ENCODE peak calls at places on chromosomes 1 and 21, in six cellular contexts. One of them, this sample, is unnamed.

GRCh38 chr1:44672254-44672955 is 1.9 kb downstream of the TMEM53 start:
- DNase-seq in endothelial cell of umbilical vein: peak; percentile 75
- DNase-seq in cardiac muscle cell: no peak
- DNase-seq in CD4-positive, alpha-beta memory T cell: no peak
- DNase-seq in A549: no peak
- DNase-seq in uterus: no peak
- DNase-seq in this sample: peak; percentile 26

GRCh38 chr21:45970674-45971486 is 10.7 kb upstream of the COL6A1 start:
- DNase-seq in CD4-positive, alpha-beta memory T cell: peak; percentile 24
- DNase-seq in cardiac muscle cell: peak; percentile 82
- DNase-seq in A549: peak; percentile 17
- DNase-seq in uterus: peak; percentile 80
- DNase-seq in endothelial cell of umbilical vein: peak; percentile 36
- DNase-seq in this sample: peak; percentile 64

GRCh38 chr1:39159224-39160036 is 45.1 kb upstream of the MACF1 start:
- DNase-seq in uterus: no peak
- DNase-seq in A549: peak; percentile 48
- DNase-seq in endothelial cell of umbilical vein: peak; percentile 90
- DNase-seq in CD4-positive, alpha-beta memory T cell: no peak
- DNase-seq in cardiac muscle cell: no peak
- DNase-seq in this sample: peak; percentile 65

GRCh38 chr1:185478878-185479277 is 161.8 kb upstream of the IVNS1ABP start:
- DNase-seq in CD4-positive, alpha-beta memory T cell: no peak
- DNase-seq in cardiac muscle cell: no peak
- DNase-seq in uterus: no peak
- DNase-seq in A549: no peak
- DNase-seq in endothelial cell of umbilical vein: no peak
- DNase-seq in this sample: no peak

GRCh38 chr1:209652873-209653401 is 712 bp upstream of the LAMB3 start:
- DNase-seq in cardiac muscle cell: peak; percentile 61
- DNase-seq in A549: peak; percentile 60
- DNase-seq in endothelial cell of umbilical vein: peak; percentile 64
- DNase-seq in uterus: no peak
- DNase-seq in CD4-positive, alpha-beta memory T cell: peak; percentile 6
- DNase-seq in this sample: peak; percentile 63

GRCh38 chr1:153957744-153958110 is 685 bp downstream of the CRTC2 start:
- DNase-seq in uterus: no peak
- DNase-seq in endothelial cell of umbilical vein: peak; percentile 31
- DNase-seq in CD4-positive, alpha-beta memory T cell: peak; percentile 59
- DNase-seq in cardiac muscle cell: no peak
- DNase-seq in A549: no peak
- DNase-seq in this sample: peak; percentile 45

GRCh38 chr1:119702384-119702783 is 9.3 kb upstream of the PHGDH start:
- DNase-seq in endothelial cell of umbilical vein: no peak
- DNase-seq in uterus: no peak
- DNase-seq in A549: peak; percentile 1
- DNase-seq in cardiac muscle cell: no peak
- DNase-seq in CD4-positive, alpha-beta memory T cell: no peak
- DNase-seq in this sample: no peak

GRCh38 chr1:88731475-88731874 is 47.4 kb downstream of the PKN2 start:
- DNase-seq in uterus: peak; percentile 36
- DNase-seq in endothelial cell of umbilical vein: peak; percentile 85
- DNase-seq in CD4-positive, alpha-beta memory T cell: no peak
- DNase-seq in A549: peak; percentile 4
- DNase-seq in cardiac muscle cell: no peak
- DNase-seq in this sample: peak; percentile 80

GRCh38 chr1:185017966-185018365 is 27.4 kb upstream of the RNF2 start:
- DNase-seq in cardiac muscle cell: peak; percentile 64
- DNase-seq in CD4-positive, alpha-beta memory T cell: no peak
- DNase-seq in endothelial cell of umbilical vein: no peak
- DNase-seq in A549: no peak
- DNase-seq in uterus: no peak
- DNase-seq in this sample: no peak

GRCh38 chr21:41611966-41612606 is 104.1 kb upstream of the TMPRSS2 start:
- DNase-seq in endothelial cell of umbilical vein: no peak
- DNase-seq in uterus: no peak
- DNase-seq in A549: peak; percentile 67
- DNase-seq in cardiac muscle cell: no peak
- DNase-seq in CD4-positive, alpha-beta memory T cell: no peak
- DNase-seq in this sample: no peak

GRCh38 chr21:42478504-42478903 is 17.5 kb downstream of the RSPH1 start:
- DNase-seq in uterus: no peak
- DNase-seq in A549: no peak
- DNase-seq in endothelial cell of umbilical vein: no peak
- DNase-seq in cardiac muscle cell: no peak
- DNase-seq in CD4-positive, alpha-beta memory T cell: no peak
- DNase-seq in this sample: no peak

GRCh38 chr1:14519976-14520375 is 78.5 kb upstream of the KAZN start:
- DNase-seq in uterus: no peak
- DNase-seq in CD4-positive, alpha-beta memory T cell: no peak
- DNase-seq in cardiac muscle cell: no peak
- DNase-seq in A549: no peak
- DNase-seq in endothelial cell of umbilical vein: no peak
- DNase-seq in this sample: peak; percentile 25

GRCh38 chr1:36166136-36166535 is 10.2 kb downstream of the MAP7D1 start:
- DNase-seq in cardiac muscle cell: no peak
- DNase-seq in endothelial cell of umbilical vein: no peak
- DNase-seq in A549: no peak
- DNase-seq in uterus: no peak
- DNase-seq in CD4-positive, alpha-beta memory T cell: no peak
- DNase-seq in this sample: no peak

GRCh38 chr1:161705537-161705936 is 1.5 kb upstream of the FCRLA start:
- DNase-seq in cardiac muscle cell: no peak
- DNase-seq in uterus: no peak
- DNase-seq in endothelial cell of umbilical vein: no peak
- DNase-seq in CD4-positive, alpha-beta memory T cell: no peak
- DNase-seq in A549: no peak
- DNase-seq in this sample: no peak

GRCh38 chr1:160834945-160835565 is 27.6 kb downstream of the CD244 start:
- DNase-seq in CD4-positive, alpha-beta memory T cell: peak; percentile 71
- DNase-seq in A549: peak; percentile 68
- DNase-seq in endothelial cell of umbilical vein: peak; percentile 36
- DNase-seq in uterus: no peak
- DNase-seq in cardiac muscle cell: peak; percentile 79
- DNase-seq in this sample: no peak

DNA sequence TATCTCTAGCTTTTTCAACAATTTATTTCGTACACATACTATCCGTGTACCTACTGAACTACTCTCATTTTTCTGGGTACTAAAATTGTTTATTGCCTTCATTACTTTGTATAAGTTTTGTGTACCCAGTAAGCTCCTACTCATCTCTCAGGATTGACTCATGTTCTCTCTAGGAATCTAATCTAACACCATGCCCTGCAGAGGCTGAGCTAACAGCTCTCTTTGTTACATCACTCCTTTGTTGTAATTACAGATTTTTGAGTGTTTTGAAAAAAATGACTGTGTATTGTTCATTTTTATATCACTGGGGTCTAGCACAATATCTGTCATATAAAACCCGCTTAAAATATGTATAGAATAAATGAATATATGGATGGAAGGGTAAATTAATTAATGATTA is 167.1 kb downstream of the ATP6V1G3 start:
- DNase-seq in uterus: no peak
- DNase-seq in CD4-positive, alpha-beta memory T cell: no peak
- DNase-seq in A549: no peak
- DNase-seq in cardiac muscle cell: no peak
- DNase-seq in endothelial cell of umbilical vein: no peak
- DNase-seq in this sample: no peak
- H3K27ac ChIP-seq in uterus: no peak overlapping the region
- H3K27ac ChIP-seq in CD4-positive, alpha-beta memory T cell: no peak overlapping the region
- H3K27ac ChIP-seq in A549: no peak overlapping the region
- H3K27ac ChIP-seq in cardiac muscle cell: no peak overlapping the region
- H3K27ac ChIP-seq in endothelial cell of umbilical vein: no peak overlapping the region
- H3K27ac ChIP-seq in this sample: no peak overlapping the region

GRCh38 chr1:247942624-247943023 is 6.0 kb upstream of the OR2L8 start:
- DNase-seq in CD4-positive, alpha-beta memory T cell: no peak
- DNase-seq in endothelial cell of umbilical vein: no peak
- DNase-seq in uterus: no peak
- DNase-seq in A549: no peak
- DNase-seq in cardiac muscle cell: no peak
- DNase-seq in this sample: no peak
- H3K9me3 ChIP-seq in CD4-positive, alpha-beta memory T cell: no peaks in the 10 kb centered on the region
- H3K9me3 ChIP-seq in endothelial cell of umbilical vein: no peaks in the 10 kb centered on the region
- H3K9me3 ChIP-seq in uterus: no peaks in the 10 kb centered on the region
- H3K9me3 ChIP-seq in A549: no peaks in the 10 kb centered on the region
- H3K9me3 ChIP-seq in cardiac muscle cell: no peaks in the 10 kb centered on the region
- H3K9me3 ChIP-seq in this sample: peaks cover 3% of the 10 kb centered on the region

DNA sequence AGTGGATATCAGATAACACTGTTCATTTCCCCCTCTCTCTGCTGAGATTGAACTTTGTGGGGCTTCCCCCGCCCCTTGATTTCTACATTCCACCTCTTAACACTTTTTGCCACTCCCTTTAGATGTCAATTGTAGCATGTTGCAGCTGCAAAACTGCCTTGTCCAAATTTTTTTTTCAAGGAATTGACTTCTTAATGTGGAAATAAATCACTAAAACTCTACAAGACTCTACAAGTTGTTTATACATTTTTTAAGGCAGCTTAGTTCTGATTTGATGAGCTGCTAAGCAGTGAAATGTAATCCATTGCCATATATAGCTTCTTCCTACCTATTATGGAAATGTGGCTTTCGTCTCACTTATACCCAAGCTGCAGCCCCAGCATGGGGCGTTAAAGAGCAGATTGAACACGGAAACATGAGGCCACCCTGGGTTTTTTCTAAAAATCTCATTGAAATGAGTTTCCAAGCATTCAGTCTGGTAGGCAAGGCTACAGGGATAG is 132.2 kb downstream of the SYT2 start:
- DNase-seq in A549: no peak
- DNase-seq in endothelial cell of umbilical vein: no peak
- DNase-seq in cardiac muscle cell: no peak
- DNase-seq in uterus: no peak
- DNase-seq in CD4-positive, alpha-beta memory T cell: no peak
- DNase-seq in this sample: peak; percentile 67
- H3K27ac ChIP-seq in A549: peak overlapping the region; percentile 9
- H3K27ac ChIP-seq in endothelial cell of umbilical vein: no peak overlapping the region
- H3K27ac ChIP-seq in cardiac muscle cell: peak overlapping the region; percentile 74
- H3K27ac ChIP-seq in uterus: peak overlapping the region; percentile 87
- H3K27ac ChIP-seq in CD4-positive, alpha-beta memory T cell: no peak overlapping the region
- H3K27ac ChIP-seq in this sample: peak overlapping the region; percentile 70

GRCh38 chr21:10425856-10426255 is 95.5 kb upstream of the TPTE start:
- DNase-seq in uterus: no peak
- DNase-seq in endothelial cell of umbilical vein: no peak
- DNase-seq in cardiac muscle cell: no peak
- DNase-seq in A549: no peak
- DNase-seq in CD4-positive, alpha-beta memory T cell: no peak
- DNase-seq in this sample: no peak

GRCh38 chr21:10430007-10430406 is 91.4 kb upstream of the TPTE start:
- DNase-seq in endothelial cell of umbilical vein: no peak
- DNase-seq in cardiac muscle cell: no peak
- DNase-seq in uterus: no peak
- DNase-seq in A549: no peak
- DNase-seq in CD4-positive, alpha-beta memory T cell: no peak
- DNase-seq in this sample: no peak
- H3K9me3 ChIP-seq in endothelial cell of umbilical vein: peaks cover 30% of the 10 kb centered on the region
- H3K9me3 ChIP-seq in cardiac muscle cell: peaks cover 24% of the 10 kb centered on the region
- H3K9me3 ChIP-seq in uterus: no peaks in the 10 kb centered on the region
- H3K9me3 ChIP-seq in A549: peaks cover 43% of the 10 kb centered on the region
- H3K9me3 ChIP-seq in CD4-positive, alpha-beta memory T cell: peaks cover 9% of the 10 kb centered on the region
- H3K9me3 ChIP-seq in this sample: peaks cover 5% of the 10 kb centered on the region

DNA sequence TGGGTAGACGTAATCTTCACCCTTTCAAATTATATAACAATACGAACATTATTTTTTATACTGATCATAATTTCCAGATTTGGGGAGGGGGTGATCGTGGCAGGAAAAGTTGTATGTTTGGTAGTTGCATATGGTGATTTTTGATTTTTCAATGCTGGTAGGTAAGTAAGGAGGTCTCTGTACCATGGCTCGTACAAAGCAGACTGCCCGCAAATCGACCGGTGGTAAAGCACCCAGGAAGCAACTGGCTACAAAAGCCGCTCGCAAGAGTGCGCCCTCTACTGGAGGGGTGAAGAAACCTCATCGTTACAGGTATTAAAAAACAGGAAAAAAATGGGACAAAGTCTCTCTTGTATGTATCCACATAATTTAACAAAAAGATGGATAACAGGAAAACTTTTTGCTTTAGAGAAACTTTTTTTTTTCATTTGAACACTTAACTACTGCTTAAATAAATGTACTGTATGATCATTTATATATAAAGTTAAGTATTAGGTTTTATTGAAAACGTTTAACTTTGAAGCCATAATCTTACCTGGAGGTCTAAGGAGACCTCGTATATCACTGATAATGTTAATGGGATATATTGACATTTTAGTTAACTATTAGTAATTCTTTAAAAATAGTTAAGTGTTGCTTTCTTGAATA is 1.8 kb downstream of the H3-3A start:
- DNase-seq in A549: peak; percentile 26
- DNase-seq in endothelial cell of umbilical vein: peak; percentile 29
- DNase-seq in cardiac muscle cell: no peak
- DNase-seq in CD4-positive, alpha-beta memory T cell: peak; percentile 61
- DNase-seq in uterus: no peak
- DNase-seq in this sample: no peak
- H3K27ac ChIP-seq in A549: peak overlapping the region; percentile 96
- H3K27ac ChIP-seq in endothelial cell of umbilical vein: peak overlapping the region; percentile 95
- H3K27ac ChIP-seq in cardiac muscle cell: peak overlapping the region; percentile 100
- H3K27ac ChIP-seq in CD4-positive, alpha-beta memory T cell: peak overlapping the region; percentile 89
- H3K27ac ChIP-seq in uterus: peak overlapping the region; percentile 98
- H3K27ac ChIP-seq in this sample: peak overlapping the region; percentile 98

DNA sequence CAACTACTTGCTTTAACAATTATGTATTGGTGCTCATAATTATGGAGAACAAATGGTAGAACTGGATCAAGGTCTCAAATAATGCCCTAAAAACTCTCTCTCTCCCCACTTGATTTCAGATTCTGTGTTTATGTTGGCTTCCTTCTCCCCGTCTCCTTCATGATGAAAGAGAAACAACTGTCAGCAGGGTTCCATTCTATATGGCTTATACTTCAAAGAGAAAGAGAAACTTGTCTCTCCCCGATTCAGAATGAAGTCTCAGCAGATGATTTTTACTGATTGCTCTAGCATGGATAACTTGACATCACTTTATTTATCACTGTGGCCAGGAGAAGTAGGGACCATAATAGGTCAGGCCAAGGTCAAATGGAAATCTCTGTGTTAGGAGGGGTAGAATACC is 575.6 kb downstream of the AGBL4 start:
- DNase-seq in CD4-positive, alpha-beta memory T cell: no peak
- DNase-seq in cardiac muscle cell: no peak
- DNase-seq in endothelial cell of umbilical vein: no peak
- DNase-seq in A549: no peak
- DNase-seq in uterus: no peak
- DNase-seq in this sample: no peak
- H3K9me3 ChIP-seq in CD4-positive, alpha-beta memory T cell: no peaks in the 10 kb centered on the region
- H3K9me3 ChIP-seq in cardiac muscle cell: peaks cover 5% of the 10 kb centered on the region
- H3K9me3 ChIP-seq in endothelial cell of umbilical vein: peaks cover 11% of the 10 kb centered on the region
- H3K9me3 ChIP-seq in A549: no peaks in the 10 kb centered on the region
- H3K9me3 ChIP-seq in uterus: no peaks in the 10 kb centered on the region
- H3K9me3 ChIP-seq in this sample: peaks cover 5% of the 10 kb centered on the region

GRCh38 chr1:19461352-19461645 is 24.0 kb downstream of the CAPZB start:
- DNase-seq in cardiac muscle cell: no peak
- DNase-seq in uterus: no peak
- DNase-seq in endothelial cell of umbilical vein: no peak
- DNase-seq in CD4-positive, alpha-beta memory T cell: no peak
- DNase-seq in A549: no peak
- DNase-seq in this sample: no peak
- H3K27ac ChIP-seq in cardiac muscle cell: no peak overlapping the region
- H3K27ac ChIP-seq in uterus: no peak overlapping the region
- H3K27ac ChIP-seq in endothelial cell of umbilical vein: no peak overlapping the region
- H3K27ac ChIP-seq in CD4-positive, alpha-beta memory T cell: peak overlapping the region; percentile 30
- H3K27ac ChIP-seq in A549: no peak overlapping the region
- H3K27ac ChIP-seq in this sample: no peak overlapping the region

GRCh38 chr1:152411846-152412245 is 2.2 kb downstream of the CRNN start:
- DNase-seq in endothelial cell of umbilical vein: no peak
- DNase-seq in CD4-positive, alpha-beta memory T cell: no peak
- DNase-seq in A549: no peak
- DNase-seq in uterus: no peak
- DNase-seq in cardiac muscle cell: no peak
- DNase-seq in this sample: no peak
- H3K9me3 ChIP-seq in endothelial cell of umbilical vein: no peaks in the 10 kb centered on the region
- H3K9me3 ChIP-seq in CD4-positive, alpha-beta memory T cell: no peaks in the 10 kb centered on the region
- H3K9me3 ChIP-seq in A549: no peaks in the 10 kb centered on the region
- H3K9me3 ChIP-seq in uterus: no peaks in the 10 kb centered on the region
- H3K9me3 ChIP-seq in cardiac muscle cell: no peaks in the 10 kb centered on the region
- H3K9me3 ChIP-seq in this sample: no peaks in the 10 kb centered on the region

This sample was measured in SJSA1.